ENCODE peak calls at places on chromosomes 16 and 17, in four cellular contexts. A, Z, E and V are unnamed samples.

GRCh38 chr17:61253293-61253801 is 146.3 kb upstream of the TBX2 start:
- DNase-seq in Z (no peak), A (no peak), E (no peak), V (no peak)

GRCh38 chr17:45092932-45093430 is 31.9 kb downstream of the NMT1 start:
- DNase-seq in A (no peak), Z (no peak), E (no peak), V (peak)

GRCh38 chr16:22007509-22008214 is at the start of gene MOSMO:
- DNase-seq in Z (no peak), A (peak), E (peak), V (no peak)

GRCh38 chr16:88924834-88925539 is 52.0 kb downstream of the CBFA2T3 start:
- DNase-seq in E (no peak), Z (no peak), A (no peak), V (peak)

GRCh38 chr16:22296225-22297113 is 740 bp upstream of the POLR3E start:
- DNase-seq in A (no peak), Z (no peak), E (no peak), V (no peak)

GRCh38 chr17:10337976-10338375 is 34.8 kb downstream of the MYH13 start:
- DNase-seq in Z (no peak), A (no peak), E (no peak), V (no peak)

GRCh38 chr17:81488276-81488860 is 24.2 kb downstream of the ACTG1 start:
- DNase-seq in A (no peak), Z (no peak), E (no peak), V (no peak)

GRCh38 chr16:87965973-87966667 is 14.9 kb downstream of the BANP start:
- DNase-seq in A (no peak), Z (no peak), E (no peak), V (no peak)

GRCh38 chr17:48860034-48860433 is 29.2 kb downstream of the CALCOCO2 start:
- DNase-seq in E (no peak), A (no peak), Z (no peak), V (no peak)

GRCh38 chr16:88991813-88992350 is 14.9 kb upstream of the CBFA2T3 start:
- DNase-seq in Z (no peak), A (no peak), E (no peak), V (no peak)

GRCh38 chr17:6544770-6545169 is 11.6 kb downstream of the PITPNM3 start:
- DNase-seq in E (no peak), A (no peak), Z (no peak), V (no peak)

GRCh38 chr16:74760007-74760767 is 14.4 kb downstream of the FA2H start:
- DNase-seq in Z (no peak), E (no peak), A (no peak), V (no peak)

GRCh38 chr16:88062341-88062861 is 111.2 kb downstream of the BANP start:
- DNase-seq in Z (no peak), A (no peak), E (no peak), V (no peak)

GRCh38 chr16:57859331-57859730 is 57.0 kb upstream of the KIFC3 start:
- DNase-seq in E (no peak), Z (no peak), A (no peak), V (no peak)

GRCh38 chr17:31216053-31216751 is 80.8 kb downstream of the OMG start:
- DNase-seq in Z (peak), E (no peak), A (no peak), V (peak)

GRCh38 chr17:49223168-49223516 is 7.4 kb downstream of the PHOSPHO1 start:
- DNase-seq in E (no peak), Z (no peak), A (no peak), V (no peak)

GRCh38 chr16:11624645-11625607 is 38.2 kb upstream of the LITAF start:
- DNase-seq in E (no peak), Z (no peak), A (no peak), V (no peak)

GRCh38 chr16:4389051-4389955 is 17.7 kb downstream of the VASN start:
- DNase-seq in E (no peak), A (no peak), Z (no peak), V (no peak)

GRCh38 chr17:45784583-45785372 is 658 bp downstream of the CRHR1 start:
- DNase-seq in E (peak), A (no peak), Z (no peak), V (no peak)

GRCh38 chr17:36504156-36504545 is 17.7 kb downstream of the ZNHIT3 start:
- DNase-seq in E (no peak), Z (no peak), A (no peak), V (no peak)

GRCh38 chr17:40451420-40451819 is 8.2 kb downstream of the IGFBP4 start:
- DNase-seq in E (no peak), A (no peak), Z (no peak), V (no peak)

GRCh38 chr16:88737298-88738166 is 31.2 kb downstream of the CTU2 start:
- DNase-seq in A (peak), Z (no peak), E (peak), V (no peak)

GRCh38 chr17:9488556-9488955 is 87.1 kb downstream of the STX8 start:
- DNase-seq in Z (no peak), E (no peak), A (no peak), V (no peak)